ENCODE peak calls at places on chromosomes 6 and 20, in four cellular contexts. G is mesendoderm, T is IMR-90, S is H1. N is an unnamed sample.

GRCh38 chr6:147676896-147677295 is 168.4 kb downstream of the SAMD5 start:
- DNase-seq in G (no peak), T (no peak), S (no peak), N (no peak)

GRCh38 chr6:4503700-4504099 is 272.5 kb upstream of the CDYL start:
- DNase-seq in G (peak; percentile 29), T (no peak), S (peak; percentile 44), N (peak; percentile 69)

GRCh38 chr6:168131464-168132415 is 52.7 kb upstream of the FRMD1 start:
- DNase-seq in G (peak; percentile 57), T (no peak), S (no peak), N (peak; percentile 53)

GRCh38 chr6:105592329-105592728 is 189.4 kb upstream of the PREP start:
- DNase-seq in G (no peak), T (peak; percentile 96), S (no peak), N (no peak)

GRCh38 chr20:58086763-58087566 is 141.5 kb downstream of the ANKRD60 start:
- DNase-seq in G (peak; percentile 58), T (peak; percentile 27), S (no peak), N (peak; percentile 67)

GRCh38 chr6:161740486-161740885 is 466.6 kb upstream of the AGPAT4 start:
- DNase-seq in G (no peak), T (no peak), S (no peak), N (no peak)

GRCh38 chr6:82017316-82017715 is 230.2 kb downstream of the IBTK start:
- DNase-seq in G (peak; percentile 86), T (peak; percentile 75), S (no peak), N (peak; percentile 45)

GRCh38 chr6:81562169-81562568 is 190.3 kb downstream of the TENT5A start:
- DNase-seq in G (no peak), T (peak; percentile 89), S (no peak), N (no peak)

GRCh38 chr20:14288341-14289330 is 48.8 kb downstream of the FLRT3 start:
- DNase-seq in G (peak; percentile 10), T (peak; percentile 72), S (no peak), N (no peak)

GRCh38 chr6:106448000-106448426 is 87.5 kb downstream of the CRYBG1 start:
- DNase-seq in G (no peak), T (no peak), S (no peak), N (no peak)

GRCh38 chr6:16505711-16506362 is 255.4 kb downstream of the ATXN1 start:
- DNase-seq in G (no peak), T (peak; percentile 78), S (no peak), N (no peak)

GRCh38 chr6:167855825-167856425 is 29.2 kb downstream of the AFDN start:
- DNase-seq in G (no peak), T (peak; percentile 97), S (no peak), N (no peak)

GRCh38 chr20:22561965-22562581 is 22.3 kb downstream of the FOXA2 start:
- DNase-seq in G (no peak), T (no peak), S (no peak), N (no peak)

GRCh38 chr20:34390769-34391447 is 27.8 kb downstream of the ITCH start:
- DNase-seq in G (peak; percentile 44), T (peak; percentile 88), S (peak; percentile 2), N (no peak)

GRCh38 chr6:153997221-153997620 is 41.8 kb upstream of the OPRM1 start:
- DNase-seq in G (no peak), T (no peak), S (no peak), N (no peak)
- H4K5ac ChIP-seq in G (no peak overlapping the region), T (no peak overlapping the region), S (no peak overlapping the region), N (no peak overlapping the region)

DNA sequence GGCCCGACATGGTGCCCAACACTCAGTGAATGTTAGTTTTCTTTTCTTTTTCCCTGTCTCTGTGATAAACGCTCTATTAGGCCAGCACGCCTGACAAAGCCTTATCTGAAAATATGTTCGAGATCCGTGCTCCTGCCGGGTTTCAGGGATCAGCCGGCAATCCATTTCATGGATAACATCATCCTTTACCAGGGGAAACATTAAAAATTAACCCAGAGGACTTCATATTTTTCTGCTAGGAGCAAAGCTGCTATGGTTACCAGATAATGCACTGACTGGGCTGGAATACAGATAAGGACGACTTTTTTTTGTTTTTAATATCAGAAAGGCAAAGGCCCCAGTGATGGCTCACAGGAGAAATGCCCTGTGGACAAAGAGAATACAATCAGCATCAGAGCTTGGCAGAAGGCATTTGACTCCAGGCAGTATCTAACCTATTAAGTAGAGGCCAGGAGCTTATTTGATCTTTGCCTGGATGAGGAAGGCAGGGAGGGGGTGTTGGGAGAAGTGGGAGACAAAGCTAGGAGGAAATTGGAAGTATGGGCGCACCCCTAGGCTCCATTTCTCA is 482.0 kb upstream of the CHD6 start:
- DNase-seq in G (no peak), T (no peak), S (no peak), N (no peak)
- H4K5ac ChIP-seq in G (no peak overlapping the region), T (no peak overlapping the region), S (no peak overlapping the region), N (no peak overlapping the region)

DNA sequence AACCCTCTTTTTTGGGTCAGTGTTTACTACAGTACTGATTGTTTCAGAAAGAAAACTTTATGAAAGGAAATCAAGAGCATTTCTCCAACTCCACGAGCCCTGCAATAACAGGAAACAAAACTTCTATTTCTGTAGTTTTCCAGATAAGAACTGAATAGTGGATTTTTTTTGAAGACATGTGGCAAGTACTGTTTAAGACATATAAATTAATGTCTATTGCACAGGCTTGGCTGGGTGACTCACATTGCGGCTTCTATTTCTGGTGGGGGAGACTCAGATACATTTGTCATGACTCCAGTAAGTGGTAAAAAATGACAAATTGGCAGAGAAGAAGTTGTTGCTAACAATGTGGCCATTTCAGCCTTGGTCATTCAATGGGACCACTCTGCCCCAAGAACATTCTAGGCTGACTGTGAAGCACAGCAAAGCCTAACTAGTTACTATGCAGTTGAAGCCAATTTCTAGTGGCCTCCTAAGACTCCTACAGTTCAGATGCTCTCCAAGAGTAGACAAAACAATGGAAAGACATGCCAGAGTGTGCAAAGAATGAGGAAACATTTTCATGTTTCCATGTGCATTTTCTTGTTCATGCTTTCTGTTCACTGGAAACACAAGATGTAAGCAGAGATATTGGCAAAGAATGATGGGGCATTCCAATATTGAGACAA is 200.9 kb downstream of the EDN1 start:
- DNase-seq in G (no peak), T (peak; percentile 93), S (no peak), N (no peak)
- H4K5ac ChIP-seq in G (no peak overlapping the region), T (no peak overlapping the region), S (no peak overlapping the region), N (no peak overlapping the region)

GRCh38 chr6:56683882-56684281 is 41.2 kb upstream of the DST start:
- DNase-seq in G (no peak), T (peak; percentile 93), S (no peak), N (no peak)

GRCh38 chr6:56685102-56685733 is 42.5 kb upstream of the DST start:
- DNase-seq in G (no peak), T (no peak), S (no peak), N (no peak)

GRCh38 chr6:56686429-56686828 is 43.7 kb upstream of the DST start:
- DNase-seq in G (no peak), T (no peak), S (no peak), N (no peak)

GRCh38 chr6:56684342-56685101 is 41.8 kb upstream of the DST start:
- DNase-seq in G (no peak), T (no peak), S (no peak), N (no peak)

GRCh38 chr6:56685994-56686393 is 43.3 kb upstream of the DST start:
- DNase-seq in G (no peak), T (no peak), S (no peak), N (no peak)
- H4K5ac ChIP-seq in G (no peak overlapping the region), T (no peak overlapping the region), S (no peak overlapping the region), N (no peak overlapping the region)

DNA sequence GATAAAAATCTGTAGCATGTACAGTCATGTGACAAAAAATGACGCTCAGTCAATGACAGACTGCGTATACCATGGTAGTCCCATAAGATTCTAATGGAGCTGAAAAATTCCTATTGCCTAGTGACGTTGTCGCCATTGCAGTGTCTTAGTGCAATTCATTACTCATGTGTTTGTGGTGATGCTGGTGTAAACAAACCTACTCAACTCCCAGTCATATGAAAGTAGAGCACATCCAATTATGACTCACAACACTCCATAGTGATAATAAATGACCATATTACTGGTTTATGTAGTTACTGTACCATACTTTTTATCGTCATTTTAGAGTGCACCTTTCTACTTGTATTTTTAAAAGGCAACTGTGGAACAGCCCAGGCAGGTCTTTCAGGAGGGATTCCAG is 45.0 kb downstream of the TFAP2A start:
- DNase-seq in G (no peak), T (peak; percentile 41), S (no peak), N (no peak)
- H4K5ac ChIP-seq in G (no peak overlapping the region), T (no peak overlapping the region), S (no peak overlapping the region), N (no peak overlapping the region)